ENCODE peak calls at places on chromosomes 13 and 19, in five cellular contexts. N is thoracic aorta, X is endothelial cell, P is progenitor cell of endocrine pancreas, V is nephron progenitor cell. A is an unnamed sample.

GRCh38 chr19:28956421-28956820 is 256.5 kb downstream of the UQCRFS1 start:
- DNase-seq in P (no peak), N (no peak), V (no peak), X (no peak), A (no peak)

GRCh38 chr13:59691501-59692066 is 472.1 kb downstream of the DIAPH3 start:
- DNase-seq in V (no peak), N (no peak), X (no peak), P (no peak), A (no peak)

GRCh38 chr13:77492982-77493381 is 42.5 kb upstream of the SCEL start:
- DNase-seq in N (no peak), X (no peak), V (no peak), P (no peak), A (no peak)

GRCh38 chr19:3743486-3743885 is 18.0 kb downstream of the APBA3 start:
- DNase-seq in P (no peak), N (no peak), X (no peak), V (no peak), A (no peak)

GRCh38 chr19:23547816-23548430 is 139.1 kb downstream of the ZNF675 start:
- DNase-seq in N (no peak), X (no peak), P (no peak), V (no peak), A (no peak)

GRCh38 chr19:17488593-17489391 is 18.5 kb downstream of the SLC27A1 start:
- DNase-seq in P (peak; percentile 83), X (peak; percentile 96), N (no peak), V (peak; percentile 94), A (peak; percentile 80)

GRCh38 chr13:112249644-112250610 is 126.2 kb upstream of the SPACA7 start:
- DNase-seq in N (no peak), V (no peak), X (no peak), P (no peak), A (no peak)

GRCh38 chr19:41870401-41870873 is 6.6 kb upstream of the CD79A start:
- DNase-seq in N (no peak), X (no peak), V (no peak), P (no peak), A (no peak)

GRCh38 chr13:23386533-23386932 is 47.0 kb downstream of the SACS start:
- DNase-seq in V (no peak), P (no peak), N (no peak), X (no peak), A (no peak)

GRCh38 chr19:57053401-57053800 is 66.4 kb upstream of the USP29 start:
- DNase-seq in P (no peak), N (no peak), X (no peak), V (no peak), A (no peak)

GRCh38 chr19:810077-810855 is 11.5 kb downstream of the PLPPR3 start:
- DNase-seq in N (no peak), P (no peak), V (no peak), X (no peak), A (no peak)

GRCh38 chr13:48449656-48450055 is 36.7 kb upstream of the LPAR6 start:
- DNase-seq in V (no peak), X (no peak), N (no peak), P (no peak), A (no peak)

GRCh38 chr19:17872251-17873001 is 681 bp downstream of the SLC5A5 start:
- DNase-seq in N (no peak), X (no peak), V (no peak), P (no peak), A (no peak)

GRCh38 chr13:41981961-41982723 is 21.2 kb upstream of the VWA8 start:
- DNase-seq in X (no peak), N (no peak), V (no peak), P (no peak), A (no peak)

GRCh38 chr19:18830488-18830887 is 1.3 kb upstream of the UPF1 start:
- DNase-seq in V (no peak), N (no peak), X (no peak), P (no peak), A (no peak)

GRCh38 chr19:16025108-16026101 is 50.9 kb upstream of the TPM4 start:
- DNase-seq in X (peak; percentile 15), N (no peak), V (no peak), P (no peak), A (no peak)

GRCh38 chr13:85557651-85558050 is 241.6 kb downstream of the SLITRK6 start:
- DNase-seq in V (no peak), P (no peak), N (no peak), X (no peak), A (no peak)

GRCh38 chr13:112756511-112756966 is 66.7 kb downstream of the ATP11A start:
- DNase-seq in V (no peak), X (no peak), N (no peak), P (no peak), A (no peak)

GRCh38 chr19:6516659-6517291 is 14.1 kb upstream of the TNFSF9 start:
- DNase-seq in X (peak; percentile 94), V (peak; percentile 97), P (peak; percentile 93), N (peak; percentile 38), A (peak; percentile 90)

GRCh38 chr13:114049026-114049425 is 75.2 kb upstream of the C13orf46 start:
- DNase-seq in V (no peak), N (no peak), P (no peak), X (no peak), A (no peak)

GRCh38 chr19:409006-409514 is at the start of gene C2CD4C:
- DNase-seq in N (no peak), X (no peak), V (peak; percentile 80), P (no peak), A (peak; percentile 62)

GRCh38 chr19:13670846-13671245 is 93.5 kb upstream of the MRI1 start:
- DNase-seq in X (no peak), N (no peak), V (no peak), P (no peak), A (no peak)

GRCh38 chr13:65112123-65113075 is 2117.7 kb downstream of the PCDH9 start:
- DNase-seq in N (no peak), V (no peak), P (no peak), X (no peak), A (no peak)

GRCh38 chr13:18948012-18948663 is 233.5 kb downstream of the TUBA3C start:
- DNase-seq in X (no peak), V (no peak), P (no peak), N (no peak), A (no peak)

GRCh38 chr13:112131740-112132113 is 64.8 kb downstream of the SOX1 start:
- DNase-seq in P (no peak), X (no peak), N (no peak), V (no peak), A (no peak)

GRCh38 chr13:114065141-114065925 is 67.1 kb downstream of the RASA3 start:
- DNase-seq in X (no peak), V (peak; percentile 66), N (peak; percentile 71), P (no peak), A (no peak)

GRCh38 chr19:4233282-4233853 is 4.0 kb downstream of the EBI3 start:
- DNase-seq in V (peak; percentile 79), N (no peak), P (peak; percentile 58), X (peak; percentile 71), A (peak; percentile 64)

GRCh38 chr13:33723365-33723764 is 94.6 kb upstream of the RFC3 start:
- DNase-seq in N (no peak), V (no peak), P (no peak), X (no peak), A (no peak)

GRCh38 chr19:3730457-3730958 is 22.3 kb downstream of the TJP3 start:
- DNase-seq in N (no peak), X (no peak), V (no peak), P (no peak), A (no peak)

GRCh38 chr13:109794095-109794494 is 7.7 kb upstream of the IRS2 start:
- DNase-seq in V (no peak), P (no peak), N (no peak), X (no peak), A (no peak)

GRCh38 chr13:20969182-20969581 is 66.6 kb upstream of the XPO4 start:
- DNase-seq in V (no peak), N (no peak), X (no peak), P (no peak), A (no peak)

GRCh38 chr19:3080281-3080680 is 13.9 kb upstream of the GNA11 start:
- DNase-seq in N (no peak), V (no peak), P (no peak), X (no peak), A (no peak)

GRCh38 chr19:13301627-13302334 is 151.6 kb downstream of the IER2 start:
- DNase-seq in X (no peak), N (no peak), V (no peak), P (no peak), A (no peak)

DNA sequence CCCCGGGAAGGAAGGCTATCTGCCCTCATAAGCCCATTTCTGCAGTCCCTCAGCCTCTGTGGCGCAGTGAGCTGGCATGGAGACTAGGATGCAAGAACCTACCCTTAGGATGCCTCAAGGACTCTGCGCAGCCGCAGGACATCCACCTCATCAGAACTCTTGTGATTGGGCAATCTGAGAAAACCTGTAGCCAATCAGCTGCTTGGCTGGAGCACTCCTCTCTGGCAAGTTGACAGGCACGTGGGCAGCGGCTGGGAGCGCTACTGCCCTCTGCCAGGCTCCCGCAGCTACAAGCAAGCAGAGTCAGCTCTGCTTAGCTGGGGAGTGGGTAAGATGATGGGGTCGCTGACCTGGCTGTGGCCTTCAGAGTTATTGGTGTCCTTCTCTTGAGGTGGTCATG is 1.5 kb upstream of the ECSIT start:
- DNase-seq in X (peak; percentile 26), P (no peak), N (peak; percentile 23), V (peak; percentile 39), A (no peak)
- TF ChIP-seq CTCF in X (no peak), P (peak; percentile 16), N (no peak), V (no peak), A (no peak)

DNA sequence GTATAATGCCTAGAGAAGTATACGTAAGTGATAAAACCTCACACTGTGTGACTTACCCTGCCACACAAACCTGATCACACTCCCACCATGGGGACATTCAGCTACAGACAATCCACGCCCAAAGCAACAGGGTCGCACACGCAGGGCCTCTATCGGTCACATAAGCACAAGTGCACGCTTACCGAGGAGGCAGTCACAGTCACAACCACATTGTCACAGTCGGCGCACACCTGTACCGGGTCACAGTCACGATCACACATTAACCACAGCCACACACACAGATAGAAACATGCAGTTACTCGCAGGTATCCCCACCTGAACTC is 584 bp downstream of the ZNF566 start:
- DNase-seq in V (no peak), X (no peak), P (no peak), N (no peak), A (no peak)
- TF ChIP-seq CTCF in V (no peak), X (no peak), P (peak; percentile 8), N (no peak), A (no peak)

GRCh38 chr13:108407495-108407894 is 138.0 kb downstream of the TNFSF13B start:
- DNase-seq in X (no peak), N (no peak), P (no peak), V (no peak), A (no peak)
- TF ChIP-seq CTCF in X (no peak), N (no peak), P (no peak), V (no peak), A (no peak)

GRCh38 chr13:44651724-44652123 is 75.6 kb upstream of the TSC22D1 start:
- DNase-seq in V (no peak), X (no peak), N (no peak), P (no peak), A (no peak)

GRCh38 chr13:44653261-44653660 is 77.1 kb upstream of the TSC22D1 start:
- DNase-seq in N (no peak), V (no peak), P (no peak), X (no peak), A (no peak)

GRCh38 chr13:44649834-44650233 is 73.7 kb upstream of the TSC22D1 start:
- DNase-seq in P (no peak), N (no peak), V (no peak), X (no peak), A (no peak)

GRCh38 chr13:44652223-44652622 is 76.1 kb upstream of the TSC22D1 start:
- DNase-seq in V (no peak), P (no peak), N (no peak), X (no peak), A (no peak)

GRCh38 chr13:44651209-44651608 is 75.1 kb upstream of the TSC22D1 start:
- DNase-seq in N (no peak), V (no peak), P (no peak), X (no peak), A (no peak)
- TF ChIP-seq CTCF in N (no peak), V (no peak), P (no peak), X (peak; percentile 19), A (no peak)